ENCODE peak calls at places on chromosomes 1 and 21, in six cellular contexts. Y is GM23248, T is bronchial epithelial cell, V is pancreas, E is cardiac muscle cell, O is small intestine. R is an unnamed sample.

GRCh38 chr1:24442764-24443163 is 27.2 kb downstream of the NIPAL3 start:
- DNase-seq in O (no peak), Y (peak; percentile 40), T (no peak), V (no peak), E (peak; percentile 59), R (no peak)

GRCh38 chr1:91021686-91022517 is at the start of gene ZNF644:
- DNase-seq in T (peak; percentile 89), O (peak; percentile 88), Y (peak; percentile 97), V (peak; percentile 95), E (peak; percentile 97), R (peak; percentile 91)

GRCh38 chr1:72050551-72050950 is 231.8 kb downstream of the NEGR1 start:
- DNase-seq in Y (no peak), O (no peak), E (no peak), T (no peak), V (no peak), R (no peak)

GRCh38 chr21:34775793-34776192 is 107.0 kb downstream of the CLIC6 start:
- DNase-seq in E (no peak), O (no peak), V (no peak), T (no peak), Y (no peak), R (no peak)

GRCh38 chr1:92747735-92748134 is 37.2 kb downstream of the EVI5 start:
- DNase-seq in Y (peak; percentile 52), T (no peak), E (peak; percentile 62), O (no peak), V (no peak), R (no peak)

GRCh38 chr1:201423655-201424610 is 2.4 kb upstream of the TNNI1 start:
- DNase-seq in O (no peak), E (no peak), T (no peak), V (no peak), Y (no peak), R (no peak)

GRCh38 chr1:231139659-231140650 is 21.9 kb upstream of the TRIM67 start:
- DNase-seq in E (peak; percentile 99), Y (peak; percentile 74), O (no peak), T (peak; percentile 26), V (no peak), R (no peak)

GRCh38 chr1:203512830-203513578 is 19.1 kb downstream of the OPTC start:
- DNase-seq in O (no peak), T (peak; percentile 91), V (no peak), Y (peak; percentile 98), E (peak; percentile 89), R (no peak)

GRCh38 chr1:95304803-95305202 is 70.8 kb downstream of the RWDD3 start:
- DNase-seq in Y (no peak), T (peak; percentile 57), E (no peak), O (peak; percentile 2), V (no peak), R (no peak)

GRCh38 chr1:3858231-3858981 is 1.1 kb downstream of the DFFB start:
- DNase-seq in T (peak; percentile 23), Y (peak; percentile 75), E (peak; percentile 39), V (peak; percentile 72), O (peak; percentile 50), R (peak; percentile 66)

GRCh38 chr21:36306872-36307534 is 13.0 kb upstream of the MORC3 start:
- DNase-seq in E (no peak), T (no peak), V (no peak), O (no peak), Y (no peak), R (no peak)

GRCh38 chr1:25813734-25814471 is 5.9 kb upstream of the MTFR1L start:
- DNase-seq in T (no peak), E (no peak), V (peak; percentile 26), O (no peak), Y (no peak), R (peak; percentile 41)

GRCh38 chr1:87644033-87644432 is 315.4 kb downstream of the LMO4 start:
- DNase-seq in O (no peak), E (peak; percentile 6), V (no peak), Y (peak; percentile 45), T (no peak), R (no peak)

GRCh38 chr1:8516793-8517556 is 199.1 kb downstream of the SLC45A1 start:
- DNase-seq in T (peak; percentile 10), O (no peak), Y (peak; percentile 71), V (no peak), E (no peak), R (no peak)

GRCh38 chr21:41258617-41259016 is 58.0 kb upstream of the FAM3B start:
- DNase-seq in Y (no peak), T (peak; percentile 90), V (no peak), O (peak; percentile 49), E (no peak), R (no peak)

GRCh38 chr1:87141556-87141955 is 187.1 kb upstream of the LMO4 start:
- DNase-seq in O (no peak), V (no peak), Y (no peak), T (no peak), E (no peak), R (no peak)

GRCh38 chr1:41315867-41316266 is 45.4 kb upstream of the FOXO6 start:
- DNase-seq in Y (no peak), E (no peak), V (no peak), O (no peak), T (no peak), R (no peak)

GRCh38 chr1:156246762-156247459 is 945 bp downstream of the PAQR6 start:
- DNase-seq in O (peak; percentile 25), V (no peak), E (no peak), T (no peak), Y (peak; percentile 34), R (peak; percentile 73)

GRCh38 chr1:161013591-161014513 is 7.1 kb downstream of the F11R start:
- DNase-seq in V (peak; percentile 84), T (peak; percentile 97), O (peak; percentile 100), E (peak; percentile 98), Y (peak; percentile 64), R (peak; percentile 66)

GRCh38 chr1:9044241-9044640 is 18.0 kb upstream of the SLC2A7 start:
- DNase-seq in V (no peak), T (no peak), E (no peak), O (no peak), Y (no peak), R (no peak)

GRCh38 chr21:33685613-33686197 is 43.4 kb downstream of the ITSN1 start:
- DNase-seq in O (peak; percentile 67), Y (peak; percentile 82), T (peak; percentile 66), E (peak; percentile 52), V (no peak), R (no peak)

GRCh38 chr1:25912076-25912831 is 6.0 kb upstream of the STMN1 start:
- DNase-seq in O (no peak), T (peak; percentile 91), Y (peak; percentile 83), V (no peak), E (peak; percentile 67), R (no peak)

GRCh38 chr1:227318852-227319607 is 738 bp upstream of the CDC42BPA start:
- DNase-seq in Y (peak; percentile 51), T (peak; percentile 75), V (no peak), O (peak; percentile 40), E (peak; percentile 65), R (peak; percentile 72)

GRCh38 chr1:114758251-114758832 is 558 bp upstream of the CSDE1 start:
- DNase-seq in E (peak; percentile 23), T (peak; percentile 76), V (no peak), O (peak; percentile 70), Y (peak; percentile 48), R (no peak)

DNA sequence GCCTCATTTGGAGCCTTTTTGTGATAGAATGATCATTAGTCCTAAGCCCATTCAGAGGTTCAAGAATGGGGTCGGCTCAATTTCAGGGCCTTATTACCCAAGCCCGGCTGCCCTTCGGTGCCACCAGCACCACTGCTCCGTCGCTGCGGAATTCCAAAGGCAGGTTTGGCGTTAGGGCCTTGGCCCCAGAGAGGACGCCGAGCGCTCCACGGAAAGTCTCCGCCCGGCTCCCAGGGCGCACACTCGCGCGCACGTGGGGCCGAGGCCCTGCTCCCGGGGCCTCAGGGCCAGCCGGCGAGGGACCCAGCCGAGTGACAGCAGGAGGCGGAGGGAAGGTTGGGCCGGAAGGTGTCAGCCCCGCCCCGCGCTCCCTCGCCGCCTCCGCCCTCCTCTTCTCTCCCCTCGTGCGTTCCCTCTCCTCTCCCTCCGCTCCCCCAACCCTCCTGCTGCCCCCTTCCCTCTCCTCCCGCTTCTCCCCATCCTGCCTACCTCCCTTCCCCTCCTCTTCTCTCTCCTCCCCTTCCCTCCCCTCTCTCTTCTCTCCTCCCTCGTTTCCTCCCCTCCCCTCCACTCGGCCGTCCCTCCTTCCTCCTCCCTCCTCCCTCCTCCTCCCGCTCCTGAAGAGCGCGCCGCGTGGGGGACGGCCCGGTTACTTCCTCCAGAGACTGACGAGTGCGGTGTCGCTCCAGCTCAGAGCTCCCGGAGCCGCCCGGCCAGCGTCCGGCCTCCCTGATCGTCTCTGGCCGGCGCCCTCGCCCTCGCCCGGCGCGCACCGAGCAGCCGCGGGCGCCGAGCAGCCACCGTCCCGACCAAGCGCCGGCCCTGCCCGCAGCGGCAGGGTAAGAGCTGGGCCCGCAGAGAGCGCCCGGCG is at the start of gene ETS2:
- DNase-seq in E (peak; percentile 98), O (peak; percentile 97), T (peak; percentile 88), Y (peak; percentile 89), V (peak; percentile 94), R (peak; percentile 94)
- H3K4me3 ChIP-seq in E (peak within 1 kb of the TSS; percentile 94), O (peak within 1 kb of the TSS; percentile 90), T (peak within 1 kb of the TSS; percentile 86), Y (peak within 1 kb of the TSS; percentile 82), V (peak within 1 kb of the TSS; percentile 67), R (peak within 1 kb of the TSS; percentile 82)

GRCh38 chr1:21829294-21829693 is 17.2 kb downstream of the LDLRAD2 start:
- DNase-seq in Y (no peak), O (no peak), E (no peak), T (no peak), V (peak; percentile 53), R (no peak)
- H3K36me3 ChIP-seq in Y (peaks cover 48% of the 10 kb centered on the region), O (peaks cover 11% of the 10 kb centered on the region), E (peaks cover 56% of the 10 kb centered on the region), T (peaks cover 49% of the 10 kb centered on the region), V (peaks cover 12% of the 10 kb centered on the region), R (peaks cover 19% of the 10 kb centered on the region)

DNA sequence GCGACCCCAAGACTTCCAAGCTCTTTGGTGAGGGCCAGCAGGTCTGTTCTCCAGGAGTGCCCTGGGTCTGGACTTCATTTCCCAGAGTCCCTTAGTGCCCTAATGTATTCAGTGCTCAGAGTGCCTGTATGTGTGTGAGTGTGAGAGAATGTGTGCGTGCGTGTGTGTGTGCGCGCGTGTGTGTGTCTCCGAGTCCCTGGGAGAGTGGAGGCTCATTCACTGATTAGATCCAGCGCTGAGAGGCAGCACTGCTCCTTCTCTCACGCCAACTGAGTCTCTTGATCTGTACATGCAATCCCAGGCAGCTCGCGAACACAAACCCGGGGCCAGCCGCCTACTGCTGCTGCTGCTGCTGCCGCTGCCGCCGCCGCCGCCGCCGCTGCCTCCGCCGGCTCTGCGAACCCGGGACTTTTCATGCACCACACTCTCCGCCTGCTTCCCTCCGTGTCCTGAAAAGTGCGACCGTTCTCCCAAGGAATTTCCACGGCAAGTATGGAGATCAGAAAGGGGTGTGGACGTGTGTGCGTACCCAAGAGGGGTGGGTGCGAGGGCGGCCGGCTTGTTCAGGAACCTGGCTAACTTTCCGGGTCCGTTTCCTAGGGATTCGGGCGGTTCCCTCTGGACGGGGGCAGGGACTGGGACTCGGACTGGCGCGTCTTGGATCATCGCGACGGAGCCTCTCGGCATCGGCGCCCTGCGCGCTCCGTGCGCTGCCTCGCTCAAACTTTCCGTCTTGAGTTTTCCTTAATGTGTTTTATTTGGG is at the start of gene RNF220:
- DNase-seq in E (peak; percentile 76), T (peak; percentile 44), Y (peak; percentile 65), O (peak; percentile 52), V (peak; percentile 73), R (peak; percentile 80)
- H3K27me3 ChIP-seq in E (peaks cover 58% of the 10 kb centered on the region), T (peaks cover 31% of the 10 kb centered on the region), Y (peaks cover 98% of the 10 kb centered on the region), O (peaks cover 7% of the 10 kb centered on the region), V (peaks cover 15% of the 10 kb centered on the region), R (peaks cover 46% of the 10 kb centered on the region)

GRCh38 chr1:197915217-197915616 is 2.0 kb upstream of the LHX9 start:
- DNase-seq in O (no peak), E (no peak), T (no peak), V (no peak), Y (no peak), R (peak; percentile 29)
- H3K4me3 ChIP-seq in O (no peak overlapping the region), E (no peak overlapping the region), T (no peak overlapping the region), V (no peak overlapping the region), Y (no peak overlapping the region), R (no peak overlapping the region)

GRCh38 chr1:211967704-211968103 is 67.7 kb downstream of the INTS7 start:
- DNase-seq in T (no peak), Y (no peak), O (no peak), V (no peak), E (peak; percentile 14), R (no peak)
- H3K36me3 ChIP-seq in T (peaks cover 1% of the 10 kb centered on the region), Y (peaks cover 9% of the 10 kb centered on the region), O (peaks cover 4% of the 10 kb centered on the region), V (no peaks in the 10 kb centered on the region), E (no peaks in the 10 kb centered on the region), R (no peaks in the 10 kb centered on the region)

R was measured in H7.